ENCODE peak calls at places on chromosomes 2 and 18, in seven cellular contexts. One of them, this sample, is unnamed.

GRCh38 chr2:236261452-236261851 is 2.8 kb downstream of the ASB18 start:
- DNase-seq in GM23338: no peak
- DNase-seq in DND-41: no peak
- DNase-seq in posterior vena cava: no peak
- DNase-seq in activated T-helper 1 cell treated with anti-CD3 and anti-CD28 coated beads, Interleukin-2, amount 50 U/mL, for 16 hours: no peak
- DNase-seq in WERI-Rb-1: no peak
- DNase-seq in HFFc6: no peak
- DNase-seq in this sample: no peak

GRCh38 chr2:66665124-66665984 is 230.4 kb downstream of the MEIS1 start:
- DNase-seq in GM23338: no peak
- DNase-seq in DND-41: no peak
- DNase-seq in posterior vena cava: no peak
- DNase-seq in activated T-helper 1 cell treated with anti-CD3 and anti-CD28 coated beads, Interleukin-2, amount 50 U/mL, for 16 hours: no peak
- DNase-seq in WERI-Rb-1: no peak
- DNase-seq in HFFc6: peak
- DNase-seq in this sample: no peak

GRCh38 chr18:8609711-8610441 is 639 bp downstream of the RAB12 start:
- DNase-seq in GM23338: no peak
- DNase-seq in DND-41: peak
- DNase-seq in posterior vena cava: no peak
- DNase-seq in activated T-helper 1 cell treated with anti-CD3 and anti-CD28 coated beads, Interleukin-2, amount 50 U/mL, for 16 hours: no peak
- DNase-seq in WERI-Rb-1: peak
- DNase-seq in HFFc6: no peak
- DNase-seq in this sample: no peak

GRCh38 chr2:14256890-14257289 is 375.6 kb upstream of the LRATD1 start:
- DNase-seq in GM23338: peak
- DNase-seq in DND-41: no peak
- DNase-seq in posterior vena cava: no peak
- DNase-seq in activated T-helper 1 cell treated with anti-CD3 and anti-CD28 coated beads, Interleukin-2, amount 50 U/mL, for 16 hours: no peak
- DNase-seq in WERI-Rb-1: no peak
- DNase-seq in HFFc6: no peak
- DNase-seq in this sample: no peak

GRCh38 chr18:36811955-36812354 is 16.8 kb downstream of the TPGS2 start:
- DNase-seq in GM23338: no peak
- DNase-seq in DND-41: no peak
- DNase-seq in posterior vena cava: no peak
- DNase-seq in activated T-helper 1 cell treated with anti-CD3 and anti-CD28 coated beads, Interleukin-2, amount 50 U/mL, for 16 hours: no peak
- DNase-seq in WERI-Rb-1: no peak
- DNase-seq in HFFc6: peak
- DNase-seq in this sample: no peak

GRCh38 chr2:8631465-8632005 is 50.3 kb upstream of the ID2 start:
- DNase-seq in GM23338: no peak
- DNase-seq in DND-41: no peak
- DNase-seq in posterior vena cava: peak
- DNase-seq in activated T-helper 1 cell treated with anti-CD3 and anti-CD28 coated beads, Interleukin-2, amount 50 U/mL, for 16 hours: no peak
- DNase-seq in WERI-Rb-1: no peak
- DNase-seq in HFFc6: no peak
- DNase-seq in this sample: no peak

GRCh38 chr2:202693503-202693902 is 58.7 kb downstream of the FAM117B start:
- DNase-seq in GM23338: no peak
- DNase-seq in DND-41: no peak
- DNase-seq in posterior vena cava: no peak
- DNase-seq in activated T-helper 1 cell treated with anti-CD3 and anti-CD28 coated beads, Interleukin-2, amount 50 U/mL, for 16 hours: no peak
- DNase-seq in WERI-Rb-1: no peak
- DNase-seq in HFFc6: no peak
- DNase-seq in this sample: no peak

GRCh38 chr2:237149425-237149824 is 63.7 kb downstream of the COPS8 start:
- DNase-seq in GM23338: no peak
- DNase-seq in DND-41: no peak
- DNase-seq in posterior vena cava: no peak
- DNase-seq in activated T-helper 1 cell treated with anti-CD3 and anti-CD28 coated beads, Interleukin-2, amount 50 U/mL, for 16 hours: no peak
- DNase-seq in WERI-Rb-1: no peak
- DNase-seq in HFFc6: peak
- DNase-seq in this sample: no peak

GRCh38 chr2:20205069-20205468 is 19.9 kb downstream of the SDC1 start:
- DNase-seq in GM23338: no peak
- DNase-seq in DND-41: no peak
- DNase-seq in posterior vena cava: no peak
- DNase-seq in activated T-helper 1 cell treated with anti-CD3 and anti-CD28 coated beads, Interleukin-2, amount 50 U/mL, for 16 hours: no peak
- DNase-seq in WERI-Rb-1: no peak
- DNase-seq in HFFc6: no peak
- DNase-seq in this sample: no peak

GRCh38 chr2:161045726-161046125 is 114.5 kb upstream of the TANK start:
- DNase-seq in GM23338: no peak
- DNase-seq in DND-41: no peak
- DNase-seq in posterior vena cava: no peak
- DNase-seq in activated T-helper 1 cell treated with anti-CD3 and anti-CD28 coated beads, Interleukin-2, amount 50 U/mL, for 16 hours: no peak
- DNase-seq in WERI-Rb-1: no peak
- DNase-seq in HFFc6: peak
- DNase-seq in this sample: no peak

GRCh38 chr2:164456599-164456998 is 164.7 kb downstream of the GRB14 start:
- DNase-seq in GM23338: no peak
- DNase-seq in DND-41: peak
- DNase-seq in posterior vena cava: no peak
- DNase-seq in activated T-helper 1 cell treated with anti-CD3 and anti-CD28 coated beads, Interleukin-2, amount 50 U/mL, for 16 hours: no peak
- DNase-seq in WERI-Rb-1: no peak
- DNase-seq in HFFc6: no peak
- DNase-seq in this sample: peak

GRCh38 chr18:12239426-12239825 is 14.7 kb upstream of the CIDEA start:
- DNase-seq in GM23338: no peak
- DNase-seq in DND-41: no peak
- DNase-seq in posterior vena cava: no peak
- DNase-seq in activated T-helper 1 cell treated with anti-CD3 and anti-CD28 coated beads, Interleukin-2, amount 50 U/mL, for 16 hours: no peak
- DNase-seq in WERI-Rb-1: no peak
- DNase-seq in HFFc6: no peak
- DNase-seq in this sample: no peak

GRCh38 chr2:70115646-70116442 is 28.6 kb downstream of the PCBP1 start:
- DNase-seq in GM23338: no peak
- DNase-seq in DND-41: no peak
- DNase-seq in posterior vena cava: peak
- DNase-seq in activated T-helper 1 cell treated with anti-CD3 and anti-CD28 coated beads, Interleukin-2, amount 50 U/mL, for 16 hours: no peak
- DNase-seq in WERI-Rb-1: no peak
- DNase-seq in HFFc6: no peak
- DNase-seq in this sample: no peak

GRCh38 chr2:215758691-215759090 is 254.7 kb downstream of the MREG start:
- DNase-seq in GM23338: no peak
- DNase-seq in DND-41: no peak
- DNase-seq in posterior vena cava: no peak
- DNase-seq in activated T-helper 1 cell treated with anti-CD3 and anti-CD28 coated beads, Interleukin-2, amount 50 U/mL, for 16 hours: no peak
- DNase-seq in WERI-Rb-1: no peak
- DNase-seq in HFFc6: peak
- DNase-seq in this sample: no peak

GRCh38 chr2:43707255-43707654 is 31.0 kb upstream of the C1GALT1C1L start:
- DNase-seq in GM23338: no peak
- DNase-seq in DND-41: no peak
- DNase-seq in posterior vena cava: peak
- DNase-seq in activated T-helper 1 cell treated with anti-CD3 and anti-CD28 coated beads, Interleukin-2, amount 50 U/mL, for 16 hours: no peak
- DNase-seq in WERI-Rb-1: no peak
- DNase-seq in HFFc6: peak
- DNase-seq in this sample: no peak